ENCODE peak calls at places on chromosomes 13 and 19, in nine cellular contexts. T, W, C, G, D, E, O, A and Q are unnamed samples.

GRCh38 chr19:41449079-41449864 is 6.3 kb downstream of the ERICH4 start:
- DNase-seq in D (peak; percentile 40), C (peak; percentile 82), O (peak; percentile 78), W (peak; percentile 52), T (peak; percentile 75), E (peak; percentile 78), A (no peak), G (peak; percentile 74), Q (peak; percentile 33)

GRCh38 chr13:75486146-75486545 is 4.2 kb upstream of the TBC1D4 start:
- DNase-seq in O (no peak), W (no peak), G (no peak), T (no peak), D (no peak), C (no peak), A (no peak), E (no peak), Q (no peak)

GRCh38 chr19:38265213-38265861 is 964 bp downstream of the SPINT2 start:
- DNase-seq in C (no peak), A (no peak), D (no peak), W (no peak), O (no peak), T (no peak), G (no peak), E (no peak), Q (no peak)

GRCh38 chr19:51034704-51035103 is at the start of gene KLK12:
- DNase-seq in W (no peak), G (no peak), E (no peak), D (no peak), T (no peak), A (no peak), C (no peak), O (no peak), Q (no peak)

GRCh38 chr13:45162194-45162593 is 38.7 kb downstream of the KCTD4 start:
- DNase-seq in A (no peak), D (peak; percentile 19), G (no peak), O (peak; percentile 53), T (no peak), C (no peak), W (no peak), E (no peak), Q (no peak)

GRCh38 chr13:109699628-109700071 is 86.7 kb downstream of the IRS2 start:
- DNase-seq in G (peak; percentile 61), A (no peak), W (no peak), C (no peak), D (no peak), T (no peak), E (no peak), O (no peak), Q (no peak)

GRCh38 chr19:18408053-18408476 is 10.6 kb upstream of the LRRC25 start:
- DNase-seq in G (peak; percentile 58), T (peak; percentile 38), E (peak; percentile 54), C (peak; percentile 79), W (no peak), O (no peak), A (no peak), D (no peak), Q (no peak)

GRCh38 chr19:40638327-40638726 is 37.2 kb downstream of the LTBP4 start:
- DNase-seq in D (no peak), T (no peak), E (no peak), W (no peak), G (no peak), C (no peak), O (no peak), A (no peak), Q (no peak)

GRCh38 chr13:91817250-91817649 is 418.8 kb downstream of the GPC5 start:
- DNase-seq in T (no peak), D (no peak), E (no peak), C (no peak), G (no peak), W (no peak), O (peak; percentile 49), A (no peak), Q (no peak)

GRCh38 chr19:18596752-18597157 is 8.2 kb downstream of the REX1BD start:
- DNase-seq in G (peak; percentile 74), E (peak; percentile 42), W (no peak), D (no peak), T (peak; percentile 20), C (peak; percentile 51), O (peak; percentile 35), A (no peak), Q (no peak)

GRCh38 chr19:55674459-55674840 is 576 bp upstream of the EPN1 start:
- DNase-seq in E (no peak), O (no peak), W (no peak), D (no peak), G (no peak), C (no peak), T (peak; percentile 13), A (no peak), Q (no peak)

GRCh38 chr13:97254809-97255208 is 32.7 kb downstream of the MBNL2 start:
- DNase-seq in W (no peak), C (no peak), A (no peak), D (peak; percentile 82), G (no peak), E (no peak), O (no peak), T (peak; percentile 77), Q (peak; percentile 90)

GRCh38 chr13:94701313-94702180 is 10.8 kb downstream of the SOX21 start:
- DNase-seq in W (no peak), T (no peak), D (no peak), G (no peak), E (no peak), C (peak; percentile 9), O (no peak), A (no peak), Q (no peak)

GRCh38 chr13:77599351-77599750 is 63.8 kb downstream of the SCEL start:
- DNase-seq in C (no peak), A (no peak), W (no peak), E (no peak), G (no peak), O (no peak), D (no peak), T (no peak), Q (no peak)

GRCh38 chr19:29945433-29945832 is 3.4 kb downstream of the URI1 start:
- DNase-seq in G (no peak), D (peak; percentile 24), E (no peak), A (no peak), T (no peak), W (no peak), O (no peak), C (no peak), Q (no peak)

GRCh38 chr19:7326105-7326877 is 22.4 kb upstream of the ARHGEF18 start:
- DNase-seq in D (no peak), T (peak; percentile 32), A (no peak), G (peak; percentile 32), W (no peak), O (peak; percentile 21), E (peak; percentile 51), C (peak; percentile 35), Q (no peak)

GRCh38 chr13:45055902-45056648 is 64.2 kb upstream of the GTF2F2 start:
- DNase-seq in A (no peak), O (peak; percentile 58), C (no peak), D (peak; percentile 76), G (no peak), E (peak; percentile 44), W (no peak), T (peak; percentile 50), Q (peak; percentile 78)